ENCODE peak calls at places on chromosome 3, in six cellular contexts. W is DND-41, I is uterus, K is suprapubic skin, X is tibial nerve, E is GM23338. A is an unnamed sample.

GRCh38 chr3:11690863-11691833 is 47.4 kb upstream of the VGLL4 start:
- DNase-seq in I (no peak), K (no peak), E (peak; percentile 72), X (no peak), W (no peak), A (no peak)

GRCh38 chr3:15953841-15954240 is 156.1 kb upstream of the ANKRD28 start:
- DNase-seq in K (no peak), W (no peak), E (no peak), I (no peak), X (no peak), A (peak; percentile 37)

GRCh38 chr3:192090586-192090985 is 629.6 kb downstream of the PYDC2 start:
- DNase-seq in E (peak; percentile 61), I (no peak), X (no peak), W (no peak), K (no peak), A (no peak)

GRCh38 chr3:14016900-14017475 is 107.7 kb downstream of the CHCHD4 start:
- DNase-seq in E (no peak), W (no peak), K (no peak), I (no peak), X (no peak), A (no peak)

GRCh38 chr3:157282261-157283191 is 122.6 kb upstream of the CCNL1 start:
- DNase-seq in X (peak; percentile 32), E (no peak), I (peak; percentile 34), K (peak; percentile 79), W (no peak), A (no peak)

GRCh38 chr3:76997733-76998132 is 42.2 kb upstream of the ROBO2 start:
- DNase-seq in X (no peak), E (no peak), K (no peak), I (no peak), W (no peak), A (no peak)

GRCh38 chr3:58049143-58049785 is 41.0 kb downstream of the FLNB start:
- DNase-seq in K (peak; percentile 78), X (no peak), E (peak; percentile 96), I (peak; percentile 76), W (no peak), A (no peak)

GRCh38 chr3:138063416-138063815 is 52.0 kb downstream of the DZIP1L start:
- DNase-seq in W (no peak), X (no peak), I (no peak), K (no peak), E (peak; percentile 52), A (no peak)

GRCh38 chr3:178310833-178311380 is 225.3 kb upstream of the KCNMB2 start:
- DNase-seq in I (no peak), K (no peak), E (no peak), W (no peak), X (no peak), A (no peak)

GRCh38 chr3:129040579-129041300 is 19.8 kb upstream of the GP9 start:
- DNase-seq in X (no peak), W (no peak), K (no peak), I (no peak), E (peak; percentile 59), A (no peak)

GRCh38 chr3:172231318-172231901 is 192.0 kb downstream of the FNDC3B start:
- DNase-seq in E (no peak), I (no peak), K (no peak), W (no peak), X (no peak), A (no peak)

GRCh38 chr3:15754047-15754446 is 43.7 kb downstream of the ANKRD28 start:
- DNase-seq in W (no peak), K (no peak), I (no peak), X (no peak), E (no peak), A (no peak)

GRCh38 chr3:127455541-127456450 is 134.7 kb downstream of the TPRA1 start:
- DNase-seq in I (no peak), K (peak; percentile 68), E (peak; percentile 90), W (peak; percentile 64), X (peak; percentile 43), A (peak; percentile 34)

GRCh38 chr3:23800731-23801130 is 5.0 kb upstream of the UBE2E1 start:
- DNase-seq in W (no peak), K (no peak), X (no peak), I (no peak), E (no peak), A (no peak)

GRCh38 chr3:82329300-82329699 is 567.9 kb upstream of the GBE1 start:
- DNase-seq in I (no peak), W (no peak), K (no peak), X (no peak), E (no peak), A (no peak)

GRCh38 chr3:148737104-148737525 is 39.4 kb downstream of the AGTR1 start:
- DNase-seq in X (no peak), K (no peak), E (no peak), I (peak; percentile 19), W (no peak), A (no peak)

GRCh38 chr3:67000006-67000405 is 1.9 kb downstream of the KBTBD8 start:
- DNase-seq in K (no peak), E (no peak), I (no peak), W (no peak), X (no peak), A (no peak)

GRCh38 chr3:42117175-42118008 is 26.2 kb downstream of the TRAK1 start:
- DNase-seq in K (no peak), X (no peak), I (no peak), E (peak; percentile 79), W (peak; percentile 23), A (no peak)

GRCh38 chr3:155323063-155323666 is 29.7 kb upstream of the STRIT1 start:
- DNase-seq in X (no peak), K (no peak), E (peak; percentile 90), I (no peak), W (peak; percentile 73), A (peak; percentile 46)

DNA sequence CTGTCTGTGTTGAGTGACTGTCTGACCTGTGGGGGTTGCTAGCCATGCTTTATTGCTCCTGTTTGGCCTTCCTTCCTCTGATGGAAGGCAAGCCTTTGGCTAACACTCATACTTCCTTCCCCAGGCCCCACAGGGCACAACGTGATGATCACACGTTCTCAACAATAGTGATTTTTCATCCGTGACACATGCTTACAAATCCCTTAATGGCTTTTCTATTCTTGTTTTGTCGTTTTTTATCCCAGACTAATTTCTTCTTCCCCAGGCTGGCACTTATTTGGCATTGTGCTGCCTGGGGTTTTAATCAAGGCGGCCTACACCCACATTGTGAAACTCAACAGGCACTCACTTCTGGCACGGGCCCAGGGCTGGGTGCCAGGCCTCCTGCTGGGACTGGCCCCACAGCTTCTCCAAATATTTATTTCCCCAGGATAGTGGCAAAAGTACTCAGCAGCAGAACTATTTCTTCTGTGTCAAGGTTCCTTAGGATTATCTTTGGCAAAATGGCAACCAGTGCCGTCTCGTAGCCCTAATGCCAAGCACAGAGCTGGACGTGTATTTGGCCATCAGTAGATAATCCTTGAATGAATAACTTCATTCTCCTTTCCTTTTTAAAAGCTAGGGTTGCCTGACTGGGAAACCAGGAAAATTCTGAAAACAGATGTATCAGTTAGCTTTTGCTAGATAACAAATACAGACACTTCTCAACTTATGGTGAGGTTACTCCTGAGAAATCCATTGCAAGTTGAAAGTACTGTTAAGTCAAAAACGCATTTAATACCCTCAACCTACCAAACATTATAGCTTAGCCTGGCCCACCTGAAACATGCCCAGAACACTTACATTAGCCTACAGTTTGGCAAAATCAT is 30.6 kb downstream of the CMTM7 start:
- DNase-seq in I (peak; percentile 78), X (peak; percentile 84), E (no peak), W (no peak), K (peak; percentile 91), A (no peak)
- H3K4me1 ChIP-seq in I (no peaks in the 10 kb centered on the region), X (no peaks in the 10 kb centered on the region), E (peaks cover 17% of the 10 kb centered on the region), W (peaks cover 65% of the 10 kb centered on the region), K (peaks cover 50% of the 10 kb centered on the region), A (peaks cover 95% of the 10 kb centered on the region)

DNA sequence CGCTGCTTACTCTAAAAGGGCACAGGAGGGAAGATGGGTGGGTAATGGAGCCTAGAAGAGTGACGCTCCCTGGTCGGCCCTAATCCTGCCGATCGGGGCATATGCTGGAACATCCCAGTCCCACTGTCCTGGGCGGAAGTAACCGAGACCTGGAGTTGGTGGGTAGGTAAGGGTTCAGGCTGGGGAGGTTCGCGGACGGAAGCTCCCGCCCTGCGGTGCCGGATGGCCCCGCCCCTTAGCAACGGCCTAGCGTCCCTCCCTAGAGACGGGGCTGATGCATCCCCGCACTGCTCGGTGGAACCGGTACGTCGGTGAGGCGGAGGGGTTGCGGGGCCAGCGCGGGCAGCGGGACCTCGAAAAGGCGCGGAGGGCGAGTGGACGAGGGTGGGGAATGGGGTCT is 1.5 kb downstream of the DNAH1 start:
- DNase-seq in I (peak; percentile 57), W (no peak), E (peak; percentile 94), X (no peak), K (no peak), A (peak; percentile 60)
- H3K4me3 ChIP-seq in I (peak overlapping the region; percentile 23), W (no peak overlapping the region), E (peak overlapping the region; percentile 56), X (peak overlapping the region; percentile 39), K (peak overlapping the region; percentile 37), A (peak overlapping the region; percentile 69)

DNA sequence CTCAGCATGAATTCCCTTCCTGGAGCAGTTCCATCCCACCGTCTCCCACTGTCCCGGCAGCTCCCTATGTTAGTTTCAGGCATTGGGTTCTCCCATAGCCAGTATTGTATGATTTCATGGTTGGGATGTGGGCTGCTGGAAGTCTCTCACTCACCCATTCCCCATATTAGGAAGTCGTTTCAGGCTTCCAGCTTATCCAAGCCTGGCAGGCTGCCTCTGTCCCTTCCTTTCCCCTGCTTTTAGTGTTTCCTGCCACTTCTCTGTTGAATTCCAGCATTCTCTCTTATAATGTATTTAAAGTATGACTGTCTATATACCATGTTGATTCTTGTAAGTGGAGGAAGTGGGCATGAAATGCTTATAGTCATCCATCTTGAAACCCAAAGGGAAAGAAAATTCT is 309.7 kb upstream of the RBMS3 start:
- DNase-seq in I (no peak), X (no peak), W (no peak), E (no peak), K (no peak), A (no peak)
- H3K4me1 ChIP-seq in I (no peaks in the 10 kb centered on the region), X (no peaks in the 10 kb centered on the region), W (no peaks in the 10 kb centered on the region), E (no peaks in the 10 kb centered on the region), K (no peaks in the 10 kb centered on the region), A (no peaks in the 10 kb centered on the region)

GRCh38 chr3:49501258-49501609 is 31.2 kb downstream of the DAG1 start:
- DNase-seq in X (no peak), W (no peak), I (no peak), E (no peak), K (no peak), A (no peak)
- H3K4me3 ChIP-seq in X (no peak overlapping the region), W (no peak overlapping the region), I (no peak overlapping the region), E (no peak overlapping the region), K (no peak overlapping the region), A (no peak overlapping the region)